ENCODE peak calls at places on chromosomes 3 and 15, in eight cellular contexts. S, N, C, J, O, U, W and Z are unnamed samples. For H3K4me1, the result is how much of the 10 kb centered on the place peaks cover.

GRCh38 chr3:157767602-157768001 is 264.4 kb upstream of the VEPH1 start:
- DNase-seq in W (no peak), C (no peak), N (no peak), O (peak), J (no peak), U (no peak), S (no peak), Z (no peak)

GRCh38 chr15:51162865-51163762 is 68.4 kb upstream of the TNFAIP8L3 start:
- DNase-seq in J (peak), O (peak), W (peak), U (peak), N (peak), S (peak), C (peak), Z (peak)

GRCh38 chr3:33019981-33020380 is 68.5 kb downstream of the CCR4 start:
- DNase-seq in U (no peak), J (no peak), C (no peak), S (no peak), N (no peak), W (no peak), O (no peak), Z (no peak)

GRCh38 chr3:154144825-154145465 is 23.8 kb downstream of the ARHGEF26 start:
- DNase-seq in S (peak), C (no peak), J (no peak), U (no peak), N (no peak), W (no peak), O (peak), Z (no peak)

GRCh38 chr15:56001476-56002078 is 8.2 kb upstream of the NEDD4 start:
- DNase-seq in W (no peak), N (no peak), S (no peak), J (no peak), O (no peak), C (no peak), U (no peak), Z (no peak)

GRCh38 chr15:68599560-68600071 is 20.8 kb downstream of the CORO2B start:
- DNase-seq in C (no peak), S (peak), N (peak), U (peak), J (peak), O (peak), W (no peak), Z (peak)

GRCh38 chr15:40114218-40114617 is 5.5 kb upstream of the BMF start:
- DNase-seq in C (no peak), N (no peak), J (no peak), W (peak), O (no peak), U (no peak), S (no peak), Z (no peak)

GRCh38 chr15:43776718-43777292 is at the start of gene ELL3:
- DNase-seq in C (peak), J (peak), U (peak), N (peak), W (peak), S (peak), O (no peak), Z (peak)

GRCh38 chr15:97909291-97909891 is 51.1 kb upstream of the ARRDC4 start:
- DNase-seq in O (peak), S (peak), N (peak), J (peak), W (peak), C (peak), U (peak), Z (peak)

GRCh38 chr3:45972534-45973402 is 22.9 kb downstream of the FYCO1 start:
- DNase-seq in S (peak), U (peak), N (no peak), C (no peak), O (peak), J (peak), W (no peak), Z (no peak)

GRCh38 chr15:27714675-27715074 is 384.4 kb downstream of the OCA2 start:
- DNase-seq in W (no peak), N (peak), U (no peak), O (no peak), C (no peak), J (no peak), S (no peak), Z (no peak)

DNA sequence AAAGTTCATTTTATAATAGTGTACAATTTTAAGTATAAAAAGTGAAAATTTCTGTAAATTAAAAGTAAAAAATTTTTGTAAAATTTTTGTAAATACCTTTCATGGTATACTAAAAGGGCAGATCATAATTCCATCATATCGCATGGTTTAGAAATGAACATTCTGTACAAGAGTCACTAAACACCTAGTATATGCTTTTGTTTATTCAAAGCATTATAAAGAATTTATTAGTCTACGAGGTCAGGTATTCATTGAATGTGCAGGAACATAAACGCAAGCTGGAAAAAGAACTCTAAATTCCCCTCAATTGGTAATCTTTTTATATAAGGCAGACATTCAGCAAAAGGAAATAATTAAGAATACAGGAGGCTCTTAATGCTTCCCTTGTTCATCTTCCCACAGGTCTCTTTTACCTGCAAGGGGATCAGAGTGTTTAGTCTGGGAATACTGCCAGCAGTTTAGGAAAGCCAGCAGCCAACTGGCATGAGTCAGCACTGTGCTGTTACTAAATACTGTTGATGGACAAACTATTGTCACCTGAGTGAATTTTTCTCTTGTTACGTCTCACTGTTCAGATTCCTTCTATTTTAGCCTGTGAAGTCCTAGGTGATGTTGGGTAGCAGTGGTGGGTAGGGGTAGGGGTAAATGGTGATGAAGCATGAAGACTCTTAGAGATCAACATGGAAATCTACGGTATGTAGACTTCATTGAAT is 70.1 kb downstream of the UQCC5 start:
- DNase-seq in S (peak), O (peak), U (no peak), W (no peak), C (peak), J (peak), N (no peak), Z (peak)
- H3K27ac ChIP-seq in S (no peak), O (no peak), U (no peak), W (no peak), C (no peak), J (peak), N (no peak), Z (peak)

DNA sequence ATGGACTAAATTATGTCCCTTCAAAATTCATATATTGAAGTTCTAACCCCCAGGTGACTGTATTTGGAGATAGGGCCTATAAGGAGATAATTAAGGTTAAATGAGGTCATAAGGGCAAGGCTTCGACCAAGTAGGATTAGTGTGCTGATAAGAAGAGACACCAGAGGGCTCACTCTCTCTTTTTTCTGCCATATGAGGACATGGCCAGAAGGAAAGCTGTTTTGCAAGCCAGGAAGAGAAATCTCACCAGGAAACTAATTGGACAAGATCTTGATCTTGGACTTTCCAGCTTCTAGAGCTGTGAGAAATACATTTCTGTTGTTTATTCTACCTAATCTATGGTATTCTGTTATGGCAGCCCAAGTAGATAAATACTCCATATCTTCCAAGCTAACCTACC is 503.6 kb upstream of the NAALADL2 start:
- DNase-seq in J (no peak), C (no peak), U (no peak), N (peak), O (no peak), S (peak), W (no peak), Z (no peak)
- TF ChIP-seq CTCF in J (no peak), C (no peak), U (no peak), N (peak), O (no peak), S (no peak), W (peak), Z (peak)

GRCh38 chr3:139657434-139657833 is 20.3 kb downstream of the NMNAT3 start:
- DNase-seq in W (no peak), O (no peak), U (no peak), J (no peak), C (no peak), S (no peak), N (no peak), Z (no peak)
- H3K4me1 ChIP-seq in W (under half), O (under half), U (under half), J (under half), C (under half), S (under half), N (under half), Z (under half)

GRCh38 chr3:15063656-15064286 is 1.3 kb downstream of the MRPS25 start:
- DNase-seq in C (peak), U (no peak), S (no peak), O (no peak), N (no peak), W (no peak), J (no peak), Z (no peak)
- H3K27ac ChIP-seq in C (no peak), U (no peak), S (no peak), O (peak), N (no peak), W (peak), J (no peak), Z (no peak)